ENCODE peak calls at places on chromosome 19, in seven cellular contexts. E is cardiac muscle cell; R is cardiac fibroblast; A is epithelial cell of esophagus; V is endodermal cell; G is neural progenitor cell; P is CD8-positive, alpha-beta T cell. U is an unnamed sample.

GRCh38 chr19:8515317-8515716 is 1.4 kb upstream of the ZNF414 start:
- DNase-seq in P (peak), R (no peak), G (no peak), E (no peak), V (no peak), A (no peak), U (no peak)

GRCh38 chr19:58355215-58355796 is 2.0 kb upstream of the A1BG start:
- DNase-seq in P (no peak), A (no peak), V (no peak), E (no peak), G (no peak), R (no peak), U (no peak)

GRCh38 chr19:48487944-48488343 is 18.8 kb downstream of the CYTH2 start:
- DNase-seq in P (no peak), E (no peak), R (peak), A (peak), G (no peak), V (no peak), U (peak)

GRCh38 chr19:21569497-21569870 is 64.1 kb downstream of the ZNF429 start:
- DNase-seq in A (peak), G (no peak), E (no peak), V (no peak), R (peak), P (peak), U (no peak)

GRCh38 chr19:38735257-38735686 is 9.0 kb downstream of the CAPN12 start:
- DNase-seq in P (peak), R (no peak), G (peak), A (peak), E (peak), V (peak), U (peak)

GRCh38 chr19:56162258-56162657 is 13.6 kb upstream of the GALP start:
- DNase-seq in A (no peak), P (no peak), R (peak), V (no peak), E (no peak), G (no peak), U (no peak)

GRCh38 chr19:11560404-11560988 is 1.5 kb upstream of the ELOF1 start:
- DNase-seq in R (peak), A (peak), V (peak), P (peak), E (peak), G (peak), U (peak)

GRCh38 chr19:7450243-7451223 is 38.3 kb downstream of the PEX11G start:
- DNase-seq in P (no peak), E (no peak), R (peak), A (peak), G (peak), V (peak), U (no peak)

GRCh38 chr19:16342002-16342715 is 17.5 kb downstream of the KLF2 start:
- DNase-seq in A (no peak), V (no peak), P (peak), E (no peak), R (no peak), G (no peak), U (peak)

GRCh38 chr19:51479531-51480331 is 1.4 kb downstream of the CEACAM18 start:
- DNase-seq in V (no peak), R (no peak), E (no peak), P (no peak), A (no peak), G (no peak), U (no peak)

GRCh38 chr19:6730153-6730804 is 7.1 kb downstream of the GPR108 start:
- DNase-seq in V (peak), P (peak), A (peak), G (peak), R (no peak), E (peak), U (peak)

GRCh38 chr19:51372649-51373504 is at the start of gene NKG7:
- DNase-seq in V (no peak), E (no peak), R (no peak), G (no peak), P (peak), A (no peak), U (no peak)

GRCh38 chr19:50607874-50608785 is 31.6 kb downstream of the SYT3 start:
- DNase-seq in E (peak), V (peak), A (peak), P (peak), G (peak), R (peak), U (peak)

GRCh38 chr19:49421039-49421877 is 2.0 kb downstream of the PTH2 start:
- DNase-seq in V (peak), G (peak), P (peak), R (peak), A (peak), E (peak), U (peak)

GRCh38 chr19:18390075-18390909 is 4.3 kb downstream of the GDF15 start:
- DNase-seq in A (no peak), V (no peak), R (peak), G (no peak), E (no peak), P (no peak), U (no peak)

GRCh38 chr19:47227347-47228167 is 3.4 kb downstream of the BBC3 start:
- DNase-seq in R (peak), A (peak), E (peak), P (peak), V (peak), G (peak), U (peak)

GRCh38 chr19:49890349-49891311 is 6.1 kb downstream of the IL4I1 start:
- DNase-seq in A (peak), E (peak), V (peak), R (no peak), G (peak), P (peak), U (no peak)

GRCh38 chr19:30865481-30865880 is 483.8 kb downstream of the TSHZ3 start:
- DNase-seq in V (peak), P (no peak), E (peak), A (no peak), R (no peak), G (no peak), U (no peak)

GRCh38 chr19:11426656-11427055 is 7.5 kb upstream of the RGL3 start:
- DNase-seq in P (no peak), E (no peak), G (no peak), V (no peak), A (no peak), R (no peak), U (no peak)

GRCh38 chr19:7918615-7919421 is 1.3 kb upstream of the SNAPC2 start:
- DNase-seq in A (no peak), V (no peak), G (no peak), P (no peak), E (no peak), R (no peak), U (no peak)

GRCh38 chr19:53333071-53333465 is 481 bp upstream of the ZNF845 start:
- DNase-seq in P (peak), A (no peak), R (no peak), E (peak), V (peak), G (peak), U (peak)

DNA sequence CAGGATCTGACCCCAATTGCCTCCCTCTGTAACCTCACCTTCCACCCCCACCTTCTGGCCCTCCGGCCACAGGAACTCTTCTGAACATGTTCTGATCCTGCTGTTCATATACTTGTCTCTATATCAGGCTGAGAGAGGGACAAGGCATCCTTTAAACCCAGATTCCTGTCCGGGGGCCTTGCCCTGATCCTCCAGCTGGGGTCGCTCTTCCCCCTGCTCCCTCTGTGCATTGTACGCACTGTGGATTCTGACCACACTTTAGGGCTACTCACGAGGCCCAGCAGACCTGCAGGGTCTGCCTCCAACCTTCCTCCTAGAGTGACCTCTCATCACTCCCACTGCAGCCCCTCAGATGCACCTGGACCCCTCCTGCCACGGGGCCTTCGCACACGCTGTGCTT is 269.3 kb downstream of the UQCRFS1 start:
- DNase-seq in A (no peak), R (no peak), P (no peak), E (no peak), V (peak), G (peak), U (no peak)
- H3K4me3 ChIP-seq in A (no peak), R (no peak), P (no peak), E (no peak), V (no peak), G (no peak), U (no peak)

DNA sequence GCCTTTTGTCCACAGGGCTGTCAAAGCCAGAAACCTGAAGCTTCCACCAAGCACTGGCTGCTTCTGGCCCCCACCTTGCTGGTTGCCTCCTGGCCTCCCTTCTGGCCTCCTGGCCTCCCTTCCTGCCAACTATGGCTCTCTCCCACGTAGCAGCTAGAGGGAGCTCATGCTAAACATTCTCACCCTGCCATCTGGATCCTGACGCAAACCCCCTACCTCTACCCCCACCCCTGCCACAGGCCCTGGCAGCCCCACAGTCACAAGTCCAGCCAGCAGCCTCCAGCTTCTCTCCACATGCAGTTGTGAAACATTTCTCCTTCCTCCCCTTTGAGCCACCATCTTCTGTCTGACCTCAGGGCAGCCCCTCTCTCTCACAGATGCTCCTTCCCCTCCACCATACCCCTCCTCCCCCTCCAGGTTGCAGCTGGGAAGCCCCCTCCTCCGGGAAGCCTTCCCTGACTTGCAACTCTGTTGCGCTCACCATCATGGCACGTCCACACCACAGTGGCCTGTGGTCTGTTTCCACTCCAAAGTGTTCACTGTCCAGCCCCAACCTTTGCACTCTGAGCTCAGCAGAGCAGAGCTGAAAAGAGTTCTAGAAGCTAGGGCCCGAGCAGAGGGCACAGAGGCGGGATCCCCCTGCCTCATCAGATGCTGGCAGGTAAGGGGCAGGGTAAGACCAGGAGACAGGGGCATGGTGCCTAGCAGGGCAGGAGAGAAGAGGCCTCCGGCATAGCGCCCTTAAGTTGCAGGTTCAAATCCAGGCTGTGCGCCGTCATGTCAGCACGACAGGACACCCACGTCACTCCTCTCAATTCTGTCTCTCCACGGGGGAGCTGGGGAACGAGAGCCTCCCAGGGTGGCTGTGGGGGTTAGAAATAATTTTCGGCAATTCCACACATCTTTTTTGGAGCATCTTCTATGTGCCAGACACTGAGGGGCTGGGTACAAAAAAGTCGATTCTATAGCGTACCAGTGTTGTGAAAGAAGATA is 7.3 kb downstream of the ADGRL1 start:
- DNase-seq in R (peak), P (no peak), V (peak), E (no peak), G (no peak), A (no peak), U (no peak)
- TF ChIP-seq CTCF in R (peak), P (no peak), V (peak), E (no peak), G (peak), A (no peak), U (no peak)

DNA sequence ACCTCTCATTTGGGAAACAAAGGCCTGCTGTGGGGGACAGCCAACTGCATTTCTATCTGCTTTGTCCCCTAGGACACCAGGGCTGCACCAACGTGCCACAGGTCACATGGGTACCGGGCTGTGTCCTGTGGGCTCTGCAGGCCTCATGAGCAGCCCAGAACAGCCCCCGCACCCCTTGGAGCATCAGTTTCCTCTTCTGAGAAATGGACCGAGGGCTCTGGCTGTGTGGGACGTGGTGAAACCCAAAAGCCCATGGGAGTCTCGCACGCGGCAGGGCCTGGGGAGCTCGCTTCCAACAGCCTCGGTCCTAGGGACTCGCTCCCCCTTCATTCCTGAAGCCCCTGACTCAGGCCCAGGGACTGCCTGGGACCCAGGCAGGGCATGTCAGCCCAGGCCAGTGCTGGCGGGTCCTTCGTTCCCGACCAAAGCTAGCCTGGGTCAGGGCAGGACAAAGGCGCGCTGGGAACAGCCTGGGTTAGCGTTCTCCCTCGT is 4.7 kb downstream of the TCF3 start:
- DNase-seq in V (no peak), E (no peak), R (no peak), A (no peak), G (no peak), P (no peak), U (no peak)
- H3K4me3 ChIP-seq in V (no peak), E (no peak), R (no peak), A (no peak), G (no peak), P (no peak), U (no peak)

GRCh38 chr19:45464861-45465427 is 2.9 kb upstream of the FOSB start:
- DNase-seq in A (no peak), G (peak), E (no peak), P (no peak), R (no peak), V (peak), U (no peak)

GRCh38 chr19:45468159-45468651 is 409 bp downstream of the FOSB start:
- DNase-seq in A (peak), V (peak), G (peak), P (peak), R (peak), E (peak), U (no peak)

GRCh38 chr19:45468803-45469131 is 971 bp downstream of the FOSB start:
- DNase-seq in A (peak), G (no peak), E (no peak), P (peak), V (no peak), R (no peak), U (no peak)

GRCh38 chr19:45467456-45468158 is at the start of gene FOSB:
- DNase-seq in P (peak), G (peak), E (peak), R (peak), A (peak), V (peak), U (peak)

DNA sequence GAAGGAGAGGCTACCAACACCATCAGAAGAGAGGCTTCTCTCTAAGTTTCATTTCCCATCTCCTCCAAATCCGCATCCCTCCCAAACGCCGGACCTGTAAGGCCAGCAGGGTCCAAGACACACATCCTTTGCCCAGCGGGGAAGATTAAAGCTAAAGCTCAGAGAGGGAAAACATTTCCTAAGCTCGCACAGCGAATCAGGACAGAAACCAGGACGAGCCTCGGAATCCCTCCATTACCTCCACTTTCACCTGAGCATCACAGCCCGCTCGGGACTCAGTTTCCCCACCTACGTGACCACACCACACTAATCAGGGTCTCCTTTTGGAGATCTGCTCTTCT is 711 bp upstream of the FOSB start:
- DNase-seq in A (no peak), G (peak), V (no peak), R (peak), E (no peak), P (no peak), U (no peak)
- TF ChIP-seq CTCF in A (no peak), G (no peak), V (no peak), R (no peak), E (no peak), P (no peak), U (no peak)

GRCh38 chr19:2650515-2650914 is 52.0 kb downstream of the GNG7 start:
- DNase-seq in E (no peak), R (no peak), V (no peak), P (no peak), A (no peak), G (no peak), U (no peak)
- H3K4me3 ChIP-seq in E (no peak), R (no peak), V (no peak), P (no peak), A (no peak), G (no peak), U (no peak)

GRCh38 chr19:33362508-33363228 is 10.8 kb upstream of the CEBPG start:
- DNase-seq in P (no peak), V (no peak), E (no peak), R (no peak), A (no peak), G (no peak), U (no peak)

GRCh38 chr19:33355535-33355934 is 18.0 kb upstream of the CEBPG start:
- DNase-seq in P (no peak), A (no peak), E (no peak), V (no peak), R (no peak), G (no peak), U (no peak)

GRCh38 chr19:33358408-33358807 is 15.1 kb upstream of the CEBPG start:
- DNase-seq in A (peak), E (no peak), P (no peak), V (no peak), R (no peak), G (no peak), U (no peak)

DNA sequence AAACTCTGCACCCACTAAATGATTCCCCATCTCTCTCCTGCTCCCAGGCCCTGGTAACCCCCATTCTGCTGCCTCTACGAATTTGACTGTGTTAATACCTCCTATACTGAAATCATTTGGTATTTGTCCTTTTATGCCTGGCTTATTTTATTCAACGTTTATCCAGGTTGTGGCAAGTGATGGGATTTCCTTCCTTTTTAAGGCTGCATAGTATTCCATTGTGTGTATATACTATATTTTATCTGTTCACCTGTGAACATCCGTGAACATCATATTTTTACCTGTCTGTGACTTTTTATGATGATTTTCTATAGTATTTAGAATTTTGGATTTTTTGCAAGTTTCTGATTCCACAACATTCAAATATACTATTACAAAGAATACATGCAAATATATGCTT is 13.9 kb upstream of the CEBPG start:
- DNase-seq in A (no peak), G (no peak), V (no peak), E (no peak), P (no peak), R (no peak), U (no peak)
- TF ChIP-seq CTCF in A (no peak), G (no peak), V (no peak), E (no peak), P (no peak), R (no peak), U (no peak)

DNA sequence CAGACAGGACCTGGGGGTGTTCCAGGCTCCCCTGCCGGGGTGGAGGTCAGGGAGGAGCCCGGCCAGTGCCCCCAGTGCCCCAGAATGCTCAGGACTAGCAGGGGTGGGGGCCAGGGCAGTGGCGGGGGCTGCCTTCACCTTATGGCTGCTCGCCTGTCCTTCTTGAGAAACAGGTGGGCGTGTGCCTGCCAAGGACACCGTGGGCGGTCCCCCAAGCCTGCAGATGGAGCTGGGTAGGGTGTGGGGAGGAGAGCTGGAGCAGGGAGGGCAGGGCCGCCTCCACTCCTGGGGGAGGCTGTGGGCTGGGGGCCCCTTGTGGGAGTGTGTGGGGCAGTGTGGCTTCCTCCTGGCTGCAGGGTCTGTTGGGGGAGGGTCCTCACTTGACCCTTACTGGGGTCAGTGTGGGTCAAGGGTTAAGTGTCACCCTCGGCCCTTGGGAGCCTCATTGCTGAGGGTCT is 160.0 kb downstream of the KDM4B start:
- DNase-seq in G (no peak), A (no peak), V (peak), E (peak), P (no peak), R (no peak), U (no peak)
- H3K4me3 ChIP-seq in G (no peak), A (no peak), V (no peak), E (no peak), P (no peak), R (no peak), U (no peak)

DNA sequence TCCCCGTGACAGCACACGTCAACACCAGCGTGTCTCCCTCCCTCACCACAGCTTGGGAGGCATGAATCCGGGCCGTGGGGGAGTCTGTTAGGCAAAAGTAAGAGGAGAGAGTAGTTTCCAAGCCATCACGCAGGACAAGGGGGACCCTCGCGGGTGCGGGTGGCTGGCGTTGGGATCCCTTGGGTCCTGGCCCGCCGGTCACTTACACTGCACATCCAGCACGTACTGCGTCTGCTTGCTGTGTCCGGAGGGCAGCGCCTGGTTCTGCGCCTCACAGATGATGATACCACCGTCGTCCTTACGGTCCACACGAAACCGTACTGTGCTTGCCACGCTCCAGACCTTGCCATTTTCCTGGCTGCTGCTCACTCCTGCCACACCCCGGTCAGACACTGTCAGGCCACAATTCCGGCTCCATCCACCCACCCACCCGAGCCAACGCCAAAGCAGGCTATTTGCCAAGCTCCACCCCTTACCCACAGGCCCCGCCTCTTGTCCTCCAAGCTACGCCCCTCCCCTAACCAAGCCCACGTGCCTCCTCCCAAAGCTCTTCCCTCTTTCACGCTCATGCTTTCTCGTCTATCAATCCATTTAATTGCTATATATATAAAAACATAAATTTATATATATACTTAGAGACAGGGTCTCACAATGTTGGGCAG is 6.6 kb upstream of the ZNF428 start:
- DNase-seq in E (peak), P (no peak), R (peak), G (peak), V (peak), A (peak), U (no peak)
- TF ChIP-seq CTCF in E (peak), P (no peak), R (peak), G (no peak), V (no peak), A (no peak), U (no peak)